ENCODE peak calls at places on chromosomes 5 and 9, in nine cellular contexts. H, G, V, W, T, N, J, K and S are unnamed samples.

GRCh38 chr9:131405429-131405828 is 11.5 kb downstream of the PRRC2B start:
- DNase-seq in N (no peak), T (no peak), H (peak; percentile 27), G (peak; percentile 77), K (no peak), V (peak; percentile 66), J (no peak), W (no peak), S (peak; percentile 34)

GRCh38 chr9:136001231-136001630 is 40.1 kb upstream of the UBAC1 start:
- DNase-seq in T (no peak), H (no peak), V (no peak), J (no peak), W (no peak), N (no peak), G (no peak), K (no peak), S (no peak)

GRCh38 chr5:78855026-78855425 is 130.1 kb downstream of the ARSB start:
- DNase-seq in N (no peak), G (no peak), W (peak; percentile 2), K (no peak), H (no peak), V (no peak), T (no peak), J (no peak), S (no peak)

GRCh38 chr5:149913449-149914419 is 30.9 kb downstream of the PDE6A start:
- DNase-seq in V (peak; percentile 35), J (no peak), N (no peak), T (no peak), G (no peak), K (no peak), H (peak; percentile 48), W (peak; percentile 45), S (no peak)

GRCh38 chr9:71733176-71733575 is 35.1 kb downstream of the CEMIP2 start:
- DNase-seq in J (no peak), H (no peak), W (no peak), V (no peak), T (no peak), N (no peak), K (no peak), G (no peak), S (no peak)

GRCh38 chr5:67094476-67095300 is 101.9 kb downstream of the CD180 start:
- DNase-seq in K (no peak), W (peak; percentile 12), H (no peak), G (no peak), J (no peak), V (peak; percentile 29), N (no peak), T (peak; percentile 18), S (no peak)

GRCh38 chr9:96458226-96458625 is 8.3 kb downstream of the HABP4 start:
- DNase-seq in J (no peak), H (no peak), T (no peak), K (no peak), V (no peak), W (no peak), G (no peak), N (no peak), S (no peak)

GRCh38 chr9:20558609-20559016 is 63.7 kb downstream of the MLLT3 start:
- DNase-seq in N (no peak), T (peak; percentile 72), J (no peak), W (no peak), H (no peak), V (peak; percentile 17), G (no peak), K (no peak), S (no peak)

GRCh38 chr9:130138791-130139190 is 33.4 kb upstream of the NCS1 start:
- DNase-seq in J (peak; percentile 67), K (no peak), V (peak; percentile 52), W (peak; percentile 8), T (peak; percentile 82), H (no peak), G (no peak), N (no peak), S (no peak)

GRCh38 chr9:129810788-129811187 is 7.8 kb downstream of the TOR1B start:
- DNase-seq in K (no peak), V (no peak), W (no peak), H (no peak), G (no peak), T (no peak), N (no peak), J (no peak), S (no peak)